ENCODE peak calls at places on chromosome 5, in nine cellular contexts. G is NCI-H1105 treated with DMSO at 0.1 percent for 48 hours, J is SHP77, M is ecto neural progenitor cell, F is cardiac muscle cell, H is MV-4-11, Y is NCI-H2029 treated with DMSO at 0.1 percent for 48 hours, O is RPMI7951, S is SIG-M5. D is an unnamed sample.

GRCh38 chr5:124927735-124928134 is 181.3 kb upstream of the ZNF608 start:
- DNase-seq in H (no peak), M (no peak), Y (no peak), O (peak), G (no peak), J (no peak), F (peak), S (no peak), D (peak)

GRCh38 chr5:96582343-96582742 is 79.8 kb upstream of the CAST start:
- DNase-seq in Y (peak), H (no peak), J (peak), M (no peak), F (no peak), O (no peak), G (peak), S (no peak), D (no peak)

GRCh38 chr5:149823350-149823749 is 93.2 kb downstream of the PPARGC1B start:
- DNase-seq in S (no peak), H (no peak), Y (no peak), J (no peak), G (no peak), F (no peak), M (no peak), O (no peak), D (no peak)

GRCh38 chr5:86030753-86031152 is 587.0 kb upstream of the COX7C start:
- DNase-seq in J (peak), M (no peak), S (no peak), G (no peak), O (no peak), Y (no peak), F (no peak), H (no peak), D (no peak)

GRCh38 chr5:31270396-31270795 is 76.9 kb downstream of the CDH6 start:
- DNase-seq in J (peak), H (no peak), Y (peak), S (no peak), G (no peak), O (peak), M (no peak), F (peak), D (no peak)

GRCh38 chr5:86228147-86228546 is 389.6 kb upstream of the COX7C start:
- DNase-seq in S (no peak), Y (no peak), O (no peak), F (no peak), J (no peak), H (no peak), G (no peak), M (no peak), D (no peak)

GRCh38 chr5:35464757-35465156 is 152.9 kb upstream of the SPEF2 start:
- DNase-seq in H (no peak), Y (no peak), M (no peak), S (no peak), G (no peak), F (no peak), O (no peak), J (no peak), D (no peak)

GRCh38 chr5:131394128-131394527 is 130.3 kb downstream of the CDC42SE2 start:
- DNase-seq in Y (no peak), O (no peak), G (no peak), S (no peak), J (no peak), F (peak), H (no peak), M (no peak), D (no peak)

GRCh38 chr5:73370620-73371583 is 77.7 kb downstream of the FOXD1 start:
- DNase-seq in O (peak), J (no peak), G (no peak), Y (no peak), F (peak), S (no peak), M (no peak), H (no peak), D (peak)

GRCh38 chr5:104266161-104266560 is 703.6 kb upstream of the NUDT12 start:
- DNase-seq in M (no peak), J (no peak), H (no peak), O (no peak), Y (no peak), G (no peak), F (no peak), S (no peak), D (no peak)

GRCh38 chr5:40879163-40879942 is 29.9 kb upstream of the C7 start:
- DNase-seq in O (peak), G (peak), F (peak), J (peak), Y (peak), S (peak), H (peak), M (no peak), D (no peak)

D was measured in islet precursor cell.